ENCODE peak calls at places on chromosomes 16 and 17, in eight cellular contexts. Z is lung, G is DND-41, N is AG04450, R is astrocyte of the cerebellum, X is suprapubic skin, J is lower lobe of right lung, W is body of pancreas. Q is an unnamed sample.

GRCh38 chr16:2425008-2425518 is 4.2 kb upstream of the CCNF start:
- DNase-seq in W (no peak), R (no peak), X (peak; percentile 35), G (no peak), N (no peak), Z (no peak), J (no peak), Q (no peak)

GRCh38 chr16:18782697-18783429 is 7.3 kb downstream of the RPS15A start:
- DNase-seq in W (no peak), R (no peak), X (no peak), Z (no peak), G (no peak), J (no peak), N (no peak), Q (no peak)

GRCh38 chr16:75420987-75421819 is 12.1 kb downstream of the CFDP1 start:
- DNase-seq in G (peak; percentile 61), N (no peak), X (peak; percentile 80), W (peak; percentile 70), Z (peak; percentile 67), R (no peak), J (peak; percentile 84), Q (peak; percentile 53)

GRCh38 chr16:19393226-19394074 is 24.2 kb upstream of the TMC5 start:
- DNase-seq in Z (peak; percentile 71), X (no peak), W (no peak), G (no peak), J (no peak), N (no peak), R (peak; percentile 9), Q (no peak)

GRCh38 chr16:17356243-17356933 is 114.4 kb downstream of the XYLT1 start:
- DNase-seq in N (no peak), X (no peak), R (no peak), Z (no peak), J (no peak), G (no peak), W (no peak), Q (no peak)

GRCh38 chr16:72884037-72884436 is 163.9 kb downstream of the ZFHX3 start:
- DNase-seq in Z (no peak), R (no peak), J (no peak), G (no peak), N (no peak), W (no peak), X (no peak), Q (no peak)

GRCh38 chr16:58515871-58516767 is 802 bp downstream of the SETD6 start:
- DNase-seq in Z (no peak), G (no peak), R (no peak), X (no peak), W (peak; percentile 72), N (no peak), J (peak; percentile 61), Q (peak; percentile 67)

GRCh38 chr16:66927918-66928649 is 2.7 kb upstream of the RRAD start:
- DNase-seq in G (no peak), Z (no peak), X (no peak), W (no peak), N (no peak), J (no peak), R (no peak), Q (peak; percentile 20)

GRCh38 chr16:51670527-51670926 is 519.5 kb upstream of the SALL1 start:
- DNase-seq in W (no peak), R (no peak), Z (no peak), X (no peak), N (no peak), G (no peak), J (no peak), Q (no peak)

GRCh38 chr17:63487014-63487339 is 10.1 kb downstream of the ACE start:
- DNase-seq in N (no peak), R (no peak), X (no peak), W (no peak), J (no peak), Z (no peak), G (no peak), Q (no peak)

DNA sequence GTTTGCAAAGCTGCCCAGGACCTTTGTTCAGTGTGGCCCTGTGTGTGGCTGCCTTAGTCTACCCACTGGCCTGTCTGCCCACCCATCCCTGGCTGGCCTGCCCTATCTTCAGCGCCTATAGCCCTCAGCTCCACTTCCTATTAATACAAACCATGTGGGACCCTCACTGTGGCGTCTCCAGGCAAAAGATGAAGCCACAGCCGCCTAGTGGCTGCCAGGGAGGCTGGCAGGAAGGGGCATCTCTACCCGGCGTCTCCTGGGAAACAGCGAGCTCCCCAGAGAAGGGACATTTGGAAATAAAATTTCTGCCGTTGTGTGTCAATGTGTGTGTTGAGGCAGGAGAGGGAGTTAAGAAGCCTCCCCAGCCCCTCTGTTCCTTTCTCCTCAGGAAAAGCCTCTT is 31.5 kb downstream of the NEUROD2 start:
- DNase-seq in R (no peak), J (no peak), W (no peak), X (no peak), Z (no peak), N (no peak), G (peak; percentile 18), Q (peak; percentile 9)
- TF ChIP-seq CTCF in R (peak; percentile 74), J (peak; percentile 32), W (peak; percentile 20), X (peak; percentile 39), Z (no peak), N (peak; percentile 63), G (peak; percentile 58), Q (peak; percentile 59)

GRCh38 chr17:27546624-27547300 is 84.2 kb upstream of the LGALS9 start:
- DNase-seq in R (no peak), Z (no peak), G (no peak), X (no peak), J (no peak), W (no peak), N (no peak), Q (peak; percentile 69)
- H3K4me3 ChIP-seq in R (no peak overlapping the region), Z (no peak overlapping the region), G (no peak overlapping the region), X (no peak overlapping the region), J (no peak overlapping the region), W (no peak overlapping the region), N (no peak overlapping the region), Q (no peak overlapping the region)

GRCh38 chr16:81797443-81797842 is 18.4 kb downstream of the PLCG2 start:
- DNase-seq in R (no peak), Z (no peak), X (no peak), W (no peak), N (no peak), G (no peak), J (peak; percentile 57), Q (peak; percentile 94)

GRCh38 chr16:81796035-81796434 is 16.9 kb downstream of the PLCG2 start:
- DNase-seq in G (peak; percentile 27), X (no peak), J (no peak), N (no peak), Z (no peak), R (no peak), W (no peak), Q (peak; percentile 69)

GRCh38 chr16:81799138-81799504 is 20.0 kb downstream of the PLCG2 start:
- DNase-seq in G (no peak), R (no peak), J (no peak), W (no peak), Z (no peak), N (no peak), X (no peak), Q (no peak)

GRCh38 chr16:81796585-81797346 is 17.7 kb downstream of the PLCG2 start:
- DNase-seq in R (no peak), W (no peak), X (no peak), G (no peak), N (no peak), Z (no peak), J (no peak), Q (peak; percentile 48)

DNA sequence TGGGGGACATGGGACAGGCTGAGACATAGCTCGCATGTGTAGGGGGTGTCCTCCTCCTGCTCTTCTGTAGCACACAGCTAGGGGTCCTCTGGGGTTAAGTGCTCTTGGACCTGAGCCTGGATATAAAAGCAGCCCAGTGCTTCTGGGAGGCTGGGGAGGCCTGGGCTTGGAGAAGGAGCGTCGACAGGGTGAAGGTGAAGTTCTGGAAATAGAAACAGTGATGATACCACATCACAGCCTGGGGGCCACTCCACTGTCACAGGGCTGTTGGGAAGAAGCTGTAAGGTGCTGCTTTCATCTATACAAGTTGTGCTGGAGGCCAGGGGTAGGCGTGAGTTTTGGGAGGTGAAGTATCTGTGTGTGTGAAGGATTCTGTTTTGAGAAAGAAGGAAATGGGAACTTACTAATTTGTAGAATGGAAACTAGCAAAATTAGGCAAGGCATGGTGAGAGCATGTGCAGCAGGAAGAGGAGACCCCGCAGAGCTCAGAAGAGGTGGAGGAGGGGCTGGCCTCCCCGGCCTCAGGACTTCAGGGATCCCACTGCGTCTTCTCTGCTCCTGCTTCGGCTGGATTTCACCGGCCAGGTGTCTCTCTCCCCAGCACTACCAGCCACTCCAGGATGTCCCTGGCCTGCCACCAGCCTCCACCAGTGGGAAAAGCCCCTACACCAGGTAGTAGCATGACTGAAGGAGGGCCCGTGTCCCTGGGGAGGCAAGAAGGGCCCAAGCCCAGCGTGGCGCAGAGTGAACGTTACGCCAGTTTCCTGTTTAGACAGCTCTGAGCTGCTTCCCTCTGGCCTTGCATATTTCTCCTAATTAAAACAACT is 19.4 kb downstream of the PLCG2 start:
- DNase-seq in Z (no peak), J (peak; percentile 68), N (no peak), X (no peak), G (peak; percentile 63), W (no peak), R (no peak), Q (peak; percentile 95)
- TF ChIP-seq CTCF in Z (no peak), J (no peak), N (no peak), X (no peak), G (no peak), W (no peak), R (no peak), Q (peak; percentile 39)

DNA sequence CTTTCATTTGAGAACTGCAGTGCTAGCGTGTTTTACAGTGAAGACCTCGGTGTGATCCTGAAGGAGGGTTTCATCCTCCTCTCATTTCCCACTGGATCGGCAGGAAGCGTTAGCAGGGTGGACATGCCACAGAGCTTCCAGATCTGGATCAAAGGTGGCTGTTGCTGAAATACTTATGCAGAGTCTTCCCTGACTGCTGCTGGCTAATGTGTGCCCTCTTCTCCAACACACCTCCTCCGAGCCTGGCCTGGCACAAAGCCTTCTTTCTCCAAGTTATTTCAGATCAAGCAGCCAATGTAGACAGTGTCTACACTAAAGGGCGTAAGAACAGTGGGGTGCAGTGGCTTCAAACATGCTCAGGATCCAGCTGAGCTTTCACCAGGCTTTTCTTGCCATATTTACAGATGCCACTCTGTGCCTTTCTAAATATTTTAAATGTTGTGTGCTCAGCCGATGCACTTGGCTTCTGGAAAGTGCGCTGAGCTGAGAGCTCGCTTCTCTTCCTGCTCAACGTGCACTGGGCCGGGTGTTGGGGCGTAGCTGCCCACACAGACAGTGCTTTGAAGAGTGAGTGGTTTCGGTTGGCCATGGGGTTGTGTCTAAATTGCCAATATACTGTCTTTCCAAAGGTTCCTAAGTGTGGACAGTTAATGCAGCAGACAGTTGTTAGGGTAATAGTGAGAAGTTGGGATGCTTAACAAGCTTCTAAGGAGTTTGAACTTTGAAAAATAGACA is 2.1 kb downstream of the ZNF750 start:
- DNase-seq in G (no peak), Z (no peak), N (no peak), X (no peak), R (no peak), J (no peak), W (no peak), Q (no peak)
- H3K4me3 ChIP-seq in G (no peak overlapping the region), Z (no peak overlapping the region), N (no peak overlapping the region), X (peak overlapping the region; percentile 43), R (no peak overlapping the region), J (peak overlapping the region; percentile 42), W (no peak overlapping the region), Q (no peak overlapping the region)

Q was measured in GM12865.